ENCODE peak calls at places on chromosomes 4 and X, in eight cellular contexts. One of them, this sample, is unnamed.

GRCh38 chr4:78298618-78299017 is 241.5 kb downstream of the FRAS1 start:
- DNase-seq in Peyer's patch: no peak
- DNase-seq in HT1080: peak
- DNase-seq in GM10248: no peak
- DNase-seq in activated T-cell treated with anti-CD3 and anti-CD28 coated beads for 1 hour: no peak
- DNase-seq in stimulated activated CD8-positive, alpha-beta memory T cell treated with anti-CD3 and anti-CD28 coated beads, Interleukin-15, amount 100 ng/mL, for 1 hour: no peak
- DNase-seq in LHCN-M2: peak
- DNase-seq in central memory CD4-positive, alpha-beta T cell: no peak
- DNase-seq in this sample: no peak

GRCh38 chr4:2291705-2292651 is 30.1 kb upstream of the MXD4 start:
- DNase-seq in central memory CD4-positive, alpha-beta T cell: no peak
- DNase-seq in LHCN-M2: no peak
- DNase-seq in stimulated activated CD8-positive, alpha-beta memory T cell treated with anti-CD3 and anti-CD28 coated beads, Interleukin-15, amount 100 ng/mL, for 1 hour: no peak
- DNase-seq in GM10248: no peak
- DNase-seq in activated T-cell treated with anti-CD3 and anti-CD28 coated beads for 1 hour: no peak
- DNase-seq in HT1080: no peak
- DNase-seq in Peyer's patch: peak
- DNase-seq in this sample: peak

GRCh38 chr4:153166971-153167501 is 37.2 kb upstream of the TRIM2 start:
- DNase-seq in central memory CD4-positive, alpha-beta T cell: no peak
- DNase-seq in GM10248: no peak
- DNase-seq in activated T-cell treated with anti-CD3 and anti-CD28 coated beads for 1 hour: no peak
- DNase-seq in Peyer's patch: no peak
- DNase-seq in LHCN-M2: no peak
- DNase-seq in stimulated activated CD8-positive, alpha-beta memory T cell treated with anti-CD3 and anti-CD28 coated beads, Interleukin-15, amount 100 ng/mL, for 1 hour: no peak
- DNase-seq in HT1080: peak
- DNase-seq in this sample: no peak

GRCh38 chr4:185849543-185850185 is 37.7 kb upstream of the SORBS2 start:
- DNase-seq in activated T-cell treated with anti-CD3 and anti-CD28 coated beads for 1 hour: no peak
- DNase-seq in stimulated activated CD8-positive, alpha-beta memory T cell treated with anti-CD3 and anti-CD28 coated beads, Interleukin-15, amount 100 ng/mL, for 1 hour: no peak
- DNase-seq in central memory CD4-positive, alpha-beta T cell: no peak
- DNase-seq in GM10248: no peak
- DNase-seq in HT1080: no peak
- DNase-seq in LHCN-M2: no peak
- DNase-seq in Peyer's patch: no peak
- DNase-seq in this sample: no peak

GRCh38 chrX:110036162-110037033 is 33.5 kb downstream of the TMEM164 start:
- DNase-seq in central memory CD4-positive, alpha-beta T cell: no peak
- DNase-seq in stimulated activated CD8-positive, alpha-beta memory T cell treated with anti-CD3 and anti-CD28 coated beads, Interleukin-15, amount 100 ng/mL, for 1 hour: no peak
- DNase-seq in Peyer's patch: no peak
- DNase-seq in LHCN-M2: no peak
- DNase-seq in activated T-cell treated with anti-CD3 and anti-CD28 coated beads for 1 hour: no peak
- DNase-seq in HT1080: no peak
- DNase-seq in GM10248: no peak
- DNase-seq in this sample: no peak

GRCh38 chrX:131821945-131822622 is 201.0 kb upstream of the STK26 start:
- DNase-seq in GM10248: peak
- DNase-seq in HT1080: no peak
- DNase-seq in central memory CD4-positive, alpha-beta T cell: peak
- DNase-seq in LHCN-M2: no peak
- DNase-seq in stimulated activated CD8-positive, alpha-beta memory T cell treated with anti-CD3 and anti-CD28 coated beads, Interleukin-15, amount 100 ng/mL, for 1 hour: no peak
- DNase-seq in activated T-cell treated with anti-CD3 and anti-CD28 coated beads for 1 hour: no peak
- DNase-seq in Peyer's patch: peak
- DNase-seq in this sample: no peak

GRCh38 chr4:76758290-76758882 is 139.6 kb downstream of the SOWAHB start:
- DNase-seq in activated T-cell treated with anti-CD3 and anti-CD28 coated beads for 1 hour: no peak
- DNase-seq in LHCN-M2: peak
- DNase-seq in GM10248: peak
- DNase-seq in stimulated activated CD8-positive, alpha-beta memory T cell treated with anti-CD3 and anti-CD28 coated beads, Interleukin-15, amount 100 ng/mL, for 1 hour: no peak
- DNase-seq in HT1080: peak
- DNase-seq in central memory CD4-positive, alpha-beta T cell: no peak
- DNase-seq in Peyer's patch: no peak
- DNase-seq in this sample: no peak

GRCh38 chrX:150495496-150495895 is 72.9 kb upstream of the MTM1 start:
- DNase-seq in Peyer's patch: no peak
- DNase-seq in central memory CD4-positive, alpha-beta T cell: no peak
- DNase-seq in GM10248: no peak
- DNase-seq in LHCN-M2: no peak
- DNase-seq in activated T-cell treated with anti-CD3 and anti-CD28 coated beads for 1 hour: no peak
- DNase-seq in stimulated activated CD8-positive, alpha-beta memory T cell treated with anti-CD3 and anti-CD28 coated beads, Interleukin-15, amount 100 ng/mL, for 1 hour: no peak
- DNase-seq in HT1080: no peak
- DNase-seq in this sample: no peak

GRCh38 chr4:2962614-2963184 is 507 bp downstream of the NOP14 start:
- DNase-seq in HT1080: no peak
- DNase-seq in activated T-cell treated with anti-CD3 and anti-CD28 coated beads for 1 hour: no peak
- DNase-seq in stimulated activated CD8-positive, alpha-beta memory T cell treated with anti-CD3 and anti-CD28 coated beads, Interleukin-15, amount 100 ng/mL, for 1 hour: no peak
- DNase-seq in Peyer's patch: no peak
- DNase-seq in LHCN-M2: peak
- DNase-seq in central memory CD4-positive, alpha-beta T cell: no peak
- DNase-seq in GM10248: no peak
- DNase-seq in this sample: no peak

GRCh38 chr4:184448828-184449227 is 25.5 kb downstream of the IRF2 start:
- DNase-seq in stimulated activated CD8-positive, alpha-beta memory T cell treated with anti-CD3 and anti-CD28 coated beads, Interleukin-15, amount 100 ng/mL, for 1 hour: no peak
- DNase-seq in activated T-cell treated with anti-CD3 and anti-CD28 coated beads for 1 hour: no peak
- DNase-seq in LHCN-M2: peak
- DNase-seq in central memory CD4-positive, alpha-beta T cell: no peak
- DNase-seq in HT1080: no peak
- DNase-seq in GM10248: peak
- DNase-seq in Peyer's patch: peak
- DNase-seq in this sample: no peak

GRCh38 chr4:17030543-17030942 is 132.1 kb upstream of the LDB2 start:
- DNase-seq in GM10248: no peak
- DNase-seq in Peyer's patch: no peak
- DNase-seq in activated T-cell treated with anti-CD3 and anti-CD28 coated beads for 1 hour: no peak
- DNase-seq in stimulated activated CD8-positive, alpha-beta memory T cell treated with anti-CD3 and anti-CD28 coated beads, Interleukin-15, amount 100 ng/mL, for 1 hour: no peak
- DNase-seq in HT1080: peak
- DNase-seq in central memory CD4-positive, alpha-beta T cell: no peak
- DNase-seq in LHCN-M2: no peak
- DNase-seq in this sample: no peak

GRCh38 chr4:2174061-2174460 is 67.9 kb downstream of the HAUS3 start:
- DNase-seq in Peyer's patch: no peak
- DNase-seq in stimulated activated CD8-positive, alpha-beta memory T cell treated with anti-CD3 and anti-CD28 coated beads, Interleukin-15, amount 100 ng/mL, for 1 hour: no peak
- DNase-seq in GM10248: no peak
- DNase-seq in activated T-cell treated with anti-CD3 and anti-CD28 coated beads for 1 hour: no peak
- DNase-seq in central memory CD4-positive, alpha-beta T cell: no peak
- DNase-seq in HT1080: no peak
- DNase-seq in LHCN-M2: no peak
- DNase-seq in this sample: no peak

GRCh38 chrX:65035451-65035779 is 59.2 kb upstream of the ZC4H2 start:
- DNase-seq in LHCN-M2: no peak
- DNase-seq in stimulated activated CD8-positive, alpha-beta memory T cell treated with anti-CD3 and anti-CD28 coated beads, Interleukin-15, amount 100 ng/mL, for 1 hour: no peak
- DNase-seq in activated T-cell treated with anti-CD3 and anti-CD28 coated beads for 1 hour: peak
- DNase-seq in Peyer's patch: peak
- DNase-seq in HT1080: no peak
- DNase-seq in GM10248: peak
- DNase-seq in central memory CD4-positive, alpha-beta T cell: no peak
- DNase-seq in this sample: no peak

GRCh38 chr4:52105276-52105675 is 54.2 kb downstream of the SPATA18 start:
- DNase-seq in LHCN-M2: no peak
- DNase-seq in HT1080: peak
- DNase-seq in Peyer's patch: no peak
- DNase-seq in GM10248: no peak
- DNase-seq in central memory CD4-positive, alpha-beta T cell: no peak
- DNase-seq in stimulated activated CD8-positive, alpha-beta memory T cell treated with anti-CD3 and anti-CD28 coated beads, Interleukin-15, amount 100 ng/mL, for 1 hour: no peak
- DNase-seq in activated T-cell treated with anti-CD3 and anti-CD28 coated beads for 1 hour: no peak
- DNase-seq in this sample: no peak

GRCh38 chr4:139511320-139511719 is 44.7 kb downstream of the SETD7 start:
- DNase-seq in activated T-cell treated with anti-CD3 and anti-CD28 coated beads for 1 hour: no peak
- DNase-seq in GM10248: no peak
- DNase-seq in central memory CD4-positive, alpha-beta T cell: no peak
- DNase-seq in HT1080: peak
- DNase-seq in stimulated activated CD8-positive, alpha-beta memory T cell treated with anti-CD3 and anti-CD28 coated beads, Interleukin-15, amount 100 ng/mL, for 1 hour: no peak
- DNase-seq in Peyer's patch: no peak
- DNase-seq in LHCN-M2: no peak
- DNase-seq in this sample: no peak

GRCh38 chr4:153497988-153498967 is 32.1 kb downstream of the TMEM131L start:
- DNase-seq in LHCN-M2: peak
- DNase-seq in Peyer's patch: no peak
- DNase-seq in activated T-cell treated with anti-CD3 and anti-CD28 coated beads for 1 hour: no peak
- DNase-seq in HT1080: no peak
- DNase-seq in central memory CD4-positive, alpha-beta T cell: no peak
- DNase-seq in stimulated activated CD8-positive, alpha-beta memory T cell treated with anti-CD3 and anti-CD28 coated beads, Interleukin-15, amount 100 ng/mL, for 1 hour: no peak
- DNase-seq in GM10248: peak
- DNase-seq in this sample: no peak

GRCh38 chr4:3452376-3452775 is 10.6 kb downstream of the HGFAC start:
- DNase-seq in GM10248: no peak
- DNase-seq in central memory CD4-positive, alpha-beta T cell: no peak
- DNase-seq in Peyer's patch: no peak
- DNase-seq in stimulated activated CD8-positive, alpha-beta memory T cell treated with anti-CD3 and anti-CD28 coated beads, Interleukin-15, amount 100 ng/mL, for 1 hour: no peak
- DNase-seq in LHCN-M2: no peak
- DNase-seq in activated T-cell treated with anti-CD3 and anti-CD28 coated beads for 1 hour: no peak
- DNase-seq in HT1080: no peak
- DNase-seq in this sample: no peak

GRCh38 chr4:159069922-159070321 is 33.0 kb upstream of the RAPGEF2 start:
- DNase-seq in Peyer's patch: no peak
- DNase-seq in central memory CD4-positive, alpha-beta T cell: no peak
- DNase-seq in GM10248: no peak
- DNase-seq in HT1080: peak
- DNase-seq in stimulated activated CD8-positive, alpha-beta memory T cell treated with anti-CD3 and anti-CD28 coated beads, Interleukin-15, amount 100 ng/mL, for 1 hour: no peak
- DNase-seq in LHCN-M2: peak
- DNase-seq in activated T-cell treated with anti-CD3 and anti-CD28 coated beads for 1 hour: no peak
- DNase-seq in this sample: no peak

GRCh38 chr4:21811576-21811975 is 137.0 kb downstream of the KCNIP4 start:
- DNase-seq in central memory CD4-positive, alpha-beta T cell: no peak
- DNase-seq in HT1080: peak
- DNase-seq in activated T-cell treated with anti-CD3 and anti-CD28 coated beads for 1 hour: no peak
- DNase-seq in LHCN-M2: peak
- DNase-seq in GM10248: no peak
- DNase-seq in Peyer's patch: no peak
- DNase-seq in stimulated activated CD8-positive, alpha-beta memory T cell treated with anti-CD3 and anti-CD28 coated beads, Interleukin-15, amount 100 ng/mL, for 1 hour: no peak
- DNase-seq in this sample: no peak

GRCh38 chr4:16583764-16584163 is 314.7 kb downstream of the LDB2 start:
- DNase-seq in GM10248: no peak
- DNase-seq in HT1080: peak
- DNase-seq in central memory CD4-positive, alpha-beta T cell: no peak
- DNase-seq in LHCN-M2: no peak
- DNase-seq in Peyer's patch: no peak
- DNase-seq in activated T-cell treated with anti-CD3 and anti-CD28 coated beads for 1 hour: no peak
- DNase-seq in stimulated activated CD8-positive, alpha-beta memory T cell treated with anti-CD3 and anti-CD28 coated beads, Interleukin-15, amount 100 ng/mL, for 1 hour: no peak
- DNase-seq in this sample: no peak

GRCh38 chrX:9729161-9729885 is 36.3 kb downstream of the GPR143 start:
- DNase-seq in stimulated activated CD8-positive, alpha-beta memory T cell treated with anti-CD3 and anti-CD28 coated beads, Interleukin-15, amount 100 ng/mL, for 1 hour: no peak
- DNase-seq in HT1080: no peak
- DNase-seq in central memory CD4-positive, alpha-beta T cell: no peak
- DNase-seq in GM10248: no peak
- DNase-seq in LHCN-M2: no peak
- DNase-seq in Peyer's patch: no peak
- DNase-seq in activated T-cell treated with anti-CD3 and anti-CD28 coated beads for 1 hour: no peak
- DNase-seq in this sample: no peak

GRCh38 chr4:153543351-153543750 is 77.2 kb downstream of the TMEM131L start:
- DNase-seq in Peyer's patch: no peak
- DNase-seq in central memory CD4-positive, alpha-beta T cell: no peak
- DNase-seq in stimulated activated CD8-positive, alpha-beta memory T cell treated with anti-CD3 and anti-CD28 coated beads, Interleukin-15, amount 100 ng/mL, for 1 hour: no peak
- DNase-seq in LHCN-M2: no peak
- DNase-seq in activated T-cell treated with anti-CD3 and anti-CD28 coated beads for 1 hour: no peak
- DNase-seq in GM10248: no peak
- DNase-seq in HT1080: no peak
- DNase-seq in this sample: no peak

GRCh38 chr4:20284990-20285389 is 33.3 kb downstream of the SLIT2 start:
- DNase-seq in LHCN-M2: no peak
- DNase-seq in central memory CD4-positive, alpha-beta T cell: no peak
- DNase-seq in activated T-cell treated with anti-CD3 and anti-CD28 coated beads for 1 hour: no peak
- DNase-seq in HT1080: peak
- DNase-seq in stimulated activated CD8-positive, alpha-beta memory T cell treated with anti-CD3 and anti-CD28 coated beads, Interleukin-15, amount 100 ng/mL, for 1 hour: no peak
- DNase-seq in GM10248: no peak
- DNase-seq in Peyer's patch: no peak
- DNase-seq in this sample: no peak

GRCh38 chrX:13120017-13120416 is 75.6 kb upstream of the FAM9C start:
- DNase-seq in LHCN-M2: peak
- DNase-seq in HT1080: no peak
- DNase-seq in GM10248: no peak
- DNase-seq in activated T-cell treated with anti-CD3 and anti-CD28 coated beads for 1 hour: no peak
- DNase-seq in stimulated activated CD8-positive, alpha-beta memory T cell treated with anti-CD3 and anti-CD28 coated beads, Interleukin-15, amount 100 ng/mL, for 1 hour: no peak
- DNase-seq in Peyer's patch: no peak
- DNase-seq in central memory CD4-positive, alpha-beta T cell: no peak
- DNase-seq in this sample: no peak

GRCh38 chr4:13544556-13545393 is 467 bp upstream of the NKX3-2 start:
- DNase-seq in central memory CD4-positive, alpha-beta T cell: no peak
- DNase-seq in GM10248: peak
- DNase-seq in stimulated activated CD8-positive, alpha-beta memory T cell treated with anti-CD3 and anti-CD28 coated beads, Interleukin-15, amount 100 ng/mL, for 1 hour: no peak
- DNase-seq in LHCN-M2: peak
- DNase-seq in Peyer's patch: peak
- DNase-seq in activated T-cell treated with anti-CD3 and anti-CD28 coated beads for 1 hour: no peak
- DNase-seq in HT1080: peak
- DNase-seq in this sample: peak

GRCh38 chrX:150934453-150934852 is 36.0 kb upstream of the CD99L2 start:
- DNase-seq in LHCN-M2: no peak
- DNase-seq in Peyer's patch: no peak
- DNase-seq in GM10248: no peak
- DNase-seq in HT1080: peak
- DNase-seq in activated T-cell treated with anti-CD3 and anti-CD28 coated beads for 1 hour: no peak
- DNase-seq in stimulated activated CD8-positive, alpha-beta memory T cell treated with anti-CD3 and anti-CD28 coated beads, Interleukin-15, amount 100 ng/mL, for 1 hour: no peak
- DNase-seq in central memory CD4-positive, alpha-beta T cell: no peak
- DNase-seq in this sample: no peak

GRCh38 chr4:147714575-147715401 is 17.1 kb upstream of the ARHGAP10 start:
- DNase-seq in central memory CD4-positive, alpha-beta T cell: no peak
- DNase-seq in activated T-cell treated with anti-CD3 and anti-CD28 coated beads for 1 hour: no peak
- DNase-seq in LHCN-M2: peak
- DNase-seq in HT1080: peak
- DNase-seq in stimulated activated CD8-positive, alpha-beta memory T cell treated with anti-CD3 and anti-CD28 coated beads, Interleukin-15, amount 100 ng/mL, for 1 hour: no peak
- DNase-seq in GM10248: no peak
- DNase-seq in Peyer's patch: peak
- DNase-seq in this sample: no peak

GRCh38 chr4:5753766-5754528 is 42.9 kb downstream of the EVC start:
- DNase-seq in GM10248: no peak
- DNase-seq in Peyer's patch: no peak
- DNase-seq in stimulated activated CD8-positive, alpha-beta memory T cell treated with anti-CD3 and anti-CD28 coated beads, Interleukin-15, amount 100 ng/mL, for 1 hour: no peak
- DNase-seq in LHCN-M2: peak
- DNase-seq in activated T-cell treated with anti-CD3 and anti-CD28 coated beads for 1 hour: no peak
- DNase-seq in central memory CD4-positive, alpha-beta T cell: no peak
- DNase-seq in HT1080: peak
- DNase-seq in this sample: no peak

GRCh38 chr4:108166441-108167315 is 2.1 kb downstream of the LEF1 start:
- DNase-seq in activated T-cell treated with anti-CD3 and anti-CD28 coated beads for 1 hour: no peak
- DNase-seq in stimulated activated CD8-positive, alpha-beta memory T cell treated with anti-CD3 and anti-CD28 coated beads, Interleukin-15, amount 100 ng/mL, for 1 hour: peak
- DNase-seq in central memory CD4-positive, alpha-beta T cell: peak
- DNase-seq in LHCN-M2: no peak
- DNase-seq in Peyer's patch: peak
- DNase-seq in GM10248: peak
- DNase-seq in HT1080: peak
- DNase-seq in this sample: no peak

GRCh38 chr4:185134176-185134869 is 8.7 kb upstream of the SLC25A4 start:
- DNase-seq in Peyer's patch: no peak
- DNase-seq in GM10248: peak
- DNase-seq in LHCN-M2: peak
- DNase-seq in HT1080: peak
- DNase-seq in central memory CD4-positive, alpha-beta T cell: peak
- DNase-seq in stimulated activated CD8-positive, alpha-beta memory T cell treated with anti-CD3 and anti-CD28 coated beads, Interleukin-15, amount 100 ng/mL, for 1 hour: no peak
- DNase-seq in activated T-cell treated with anti-CD3 and anti-CD28 coated beads for 1 hour: no peak
- DNase-seq in this sample: no peak

GRCh38 chrX:40908026-40908425 is 172.7 kb upstream of the MED14 start:
- DNase-seq in stimulated activated CD8-positive, alpha-beta memory T cell treated with anti-CD3 and anti-CD28 coated beads, Interleukin-15, amount 100 ng/mL, for 1 hour: no peak
- DNase-seq in HT1080: peak
- DNase-seq in Peyer's patch: no peak
- DNase-seq in GM10248: no peak
- DNase-seq in LHCN-M2: peak
- DNase-seq in activated T-cell treated with anti-CD3 and anti-CD28 coated beads for 1 hour: no peak
- DNase-seq in central memory CD4-positive, alpha-beta T cell: no peak
- DNase-seq in this sample: no peak

GRCh38 chr4:181966084-181966483 is 277.1 kb upstream of the TENM3 start:
- DNase-seq in GM10248: no peak
- DNase-seq in HT1080: peak
- DNase-seq in Peyer's patch: no peak
- DNase-seq in stimulated activated CD8-positive, alpha-beta memory T cell treated with anti-CD3 and anti-CD28 coated beads, Interleukin-15, amount 100 ng/mL, for 1 hour: no peak
- DNase-seq in activated T-cell treated with anti-CD3 and anti-CD28 coated beads for 1 hour: no peak
- DNase-seq in central memory CD4-positive, alpha-beta T cell: no peak
- DNase-seq in LHCN-M2: peak
- DNase-seq in this sample: no peak

GRCh38 chr4:19047481-19047880 is 1025.9 kb upstream of the LCORL start:
- DNase-seq in GM10248: no peak
- DNase-seq in HT1080: no peak
- DNase-seq in central memory CD4-positive, alpha-beta T cell: no peak
- DNase-seq in activated T-cell treated with anti-CD3 and anti-CD28 coated beads for 1 hour: no peak
- DNase-seq in stimulated activated CD8-positive, alpha-beta memory T cell treated with anti-CD3 and anti-CD28 coated beads, Interleukin-15, amount 100 ng/mL, for 1 hour: no peak
- DNase-seq in LHCN-M2: no peak
- DNase-seq in Peyer's patch: no peak
- DNase-seq in this sample: no peak

GRCh38 chr4:140427919-140428471 is 547 bp upstream of the CLGN start:
- DNase-seq in central memory CD4-positive, alpha-beta T cell: no peak
- DNase-seq in Peyer's patch: no peak
- DNase-seq in stimulated activated CD8-positive, alpha-beta memory T cell treated with anti-CD3 and anti-CD28 coated beads, Interleukin-15, amount 100 ng/mL, for 1 hour: no peak
- DNase-seq in HT1080: no peak
- DNase-seq in GM10248: no peak
- DNase-seq in LHCN-M2: no peak
- DNase-seq in activated T-cell treated with anti-CD3 and anti-CD28 coated beads for 1 hour: no peak
- DNase-seq in this sample: no peak

This sample was measured in memory B cell.